ENCODE peak calls at places on chromosome 2, in five cellular contexts. D, X, B, L and V are unnamed samples.

GRCh38 chr2:210718503-210718902 is 162.1 kb downstream of the CPS1 start:
- DNase-seq in X (no peak), D (no peak), L (no peak), B (no peak), V (no peak)

GRCh38 chr2:23566236-23567142 is 181.5 kb downstream of the KLHL29 start:
- DNase-seq in B (no peak), L (no peak), X (no peak), D (no peak), V (no peak)

GRCh38 chr2:108615480-108616090 is 81.3 kb downstream of the LIMS1 start:
- DNase-seq in L (no peak), B (no peak), D (no peak), X (no peak), V (no peak)

GRCh38 chr2:232857158-232857563 is 12.9 kb upstream of the SNORC start:
- DNase-seq in B (no peak), L (no peak), X (no peak), D (no peak), V (no peak)

GRCh38 chr2:172062402-172063004 is 22.8 kb upstream of the DLX1 start:
- DNase-seq in D (no peak), L (no peak), B (no peak), X (no peak), V (no peak)

GRCh38 chr2:97011977-97012569 is 25.7 kb upstream of the FAM178B start:
- DNase-seq in D (no peak), L (no peak), X (no peak), B (no peak), V (no peak)

GRCh38 chr2:23509071-23509470 is 124.1 kb downstream of the KLHL29 start:
- DNase-seq in B (no peak), X (no peak), D (no peak), L (no peak), V (no peak)

GRCh38 chr2:95056461-95057459 is 31.3 kb downstream of the MAL start:
- DNase-seq in X (no peak), L (peak; percentile 63), B (peak; percentile 17), D (no peak), V (no peak)

GRCh38 chr2:186919272-186919671 is 70.3 kb upstream of the ZSWIM2 start:
- DNase-seq in D (no peak), X (no peak), L (no peak), B (no peak), V (no peak)

GRCh38 chr2:170917219-170917851 is 11.7 kb upstream of the GORASP2 start:
- DNase-seq in B (no peak), L (no peak), X (no peak), D (no peak), V (no peak)

GRCh38 chr2:210072922-210073509 is 70.6 kb downstream of the RPE start:
- DNase-seq in D (no peak), L (no peak), X (no peak), B (no peak), V (no peak)

GRCh38 chr2:57490746-57491145 is 555.9 kb upstream of the VRK2 start:
- DNase-seq in X (no peak), D (no peak), B (no peak), L (no peak), V (no peak)

GRCh38 chr2:139478191-139478914 is 698.2 kb upstream of the NXPH2 start:
- DNase-seq in L (no peak), D (no peak), X (no peak), B (no peak), V (no peak)

DNA sequence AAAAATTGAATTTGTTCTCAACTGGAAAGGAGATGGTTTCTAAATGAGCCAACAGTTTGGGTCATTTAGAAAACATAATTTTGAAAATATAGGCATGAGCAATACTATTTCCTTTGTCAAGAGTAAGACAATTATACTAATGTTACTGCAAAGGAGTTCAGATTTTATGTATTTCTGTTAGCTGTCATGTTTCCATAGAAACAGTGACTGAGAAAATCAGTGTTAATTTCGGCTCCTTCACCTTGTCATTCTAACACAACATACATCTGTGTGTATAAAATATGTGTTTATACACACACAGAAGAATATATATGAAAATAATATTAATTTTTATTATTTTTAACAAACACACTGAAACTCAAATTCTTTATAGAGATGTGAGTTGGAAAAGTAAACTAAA is 178.0 kb upstream of the SPHKAP start:
- DNase-seq in B (no peak), L (no peak), D (no peak), X (no peak), V (no peak)
- TF ChIP-seq POLR2AphosphoS5 in B (no peak), L (no peak), D (no peak), X (no peak), V (no peak)

GRCh38 chr2:135121016-135121657 is 69.0 kb downstream of the RAB3GAP1 start:
- DNase-seq in D (no peak), X (no peak), L (no peak), B (no peak), V (no peak)
- H3K27ac ChIP-seq in D (no peak overlapping the region), X (no peak overlapping the region), L (no peak overlapping the region), B (no peak overlapping the region), V (no peak overlapping the region)

DNA sequence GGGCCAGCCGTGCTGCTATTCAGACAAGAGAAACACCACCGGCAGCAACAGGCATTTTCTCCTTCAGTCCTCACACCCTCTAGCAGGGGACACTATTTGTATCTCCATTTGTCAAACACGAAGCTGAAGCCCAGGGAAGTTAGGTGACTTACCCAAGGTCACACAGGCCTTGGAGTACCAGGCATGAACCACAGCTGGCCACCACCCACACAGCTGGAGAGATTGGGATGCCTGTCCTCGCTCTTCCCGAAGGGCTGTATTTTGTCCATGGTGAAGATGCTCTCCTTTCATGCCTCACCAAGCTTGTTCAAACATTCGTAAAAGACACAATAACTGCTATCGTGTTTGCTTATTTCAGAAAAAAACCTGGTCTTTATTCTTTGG is 182.7 kb downstream of the INHBB start:
- DNase-seq in B (no peak), X (no peak), D (no peak), L (no peak), V (no peak)
- TF ChIP-seq POLR2AphosphoS5 in B (no peak), X (no peak), D (no peak), L (no peak), V (no peak)

GRCh38 chr2:9197916-9198315 is 8.7 kb upstream of the ASAP2 start:
- DNase-seq in D (no peak), B (no peak), X (no peak), L (no peak), V (no peak)

GRCh38 chr2:9192712-9193111 is 13.9 kb upstream of the ASAP2 start:
- DNase-seq in L (no peak), X (no peak), B (peak; percentile 8), D (no peak), V (no peak)

GRCh38 chr2:9199716-9200633 is 6.6 kb upstream of the ASAP2 start:
- DNase-seq in L (peak; percentile 9), X (no peak), B (no peak), D (no peak), V (no peak)

GRCh38 chr2:9194352-9194751 is 12.3 kb upstream of the ASAP2 start:
- DNase-seq in B (no peak), X (no peak), L (no peak), D (no peak), V (no peak)

DNA sequence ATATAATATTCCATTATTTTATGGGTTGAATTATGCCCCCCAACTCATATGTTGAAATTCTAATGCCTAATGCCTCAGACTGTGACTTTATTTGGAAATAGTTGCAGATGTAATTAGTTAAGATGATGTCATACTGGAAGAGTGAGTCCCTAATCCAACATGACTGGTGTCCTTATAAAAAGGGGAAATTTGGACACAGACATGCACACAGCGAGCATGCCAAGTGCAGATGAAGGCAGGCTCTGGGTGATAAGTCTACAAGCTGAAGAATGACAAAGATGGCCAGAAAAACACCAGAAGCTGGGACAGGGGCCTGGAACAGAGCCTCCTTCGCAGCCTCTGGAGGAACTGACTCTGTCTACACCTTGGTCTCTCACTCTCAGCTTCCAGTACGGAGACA is 10.0 kb upstream of the ASAP2 start:
- DNase-seq in D (no peak), B (no peak), X (no peak), L (peak; percentile 24), V (no peak)
- H3K27ac ChIP-seq in D (no peak overlapping the region), B (no peak overlapping the region), X (no peak overlapping the region), L (no peak overlapping the region), V (no peak overlapping the region)

GRCh38 chr2:6993230-6993640 is 76.0 kb downstream of the RNF144A start:
- DNase-seq in L (no peak), D (no peak), B (no peak), X (no peak), V (no peak)
- TF ChIP-seq POLR2AphosphoS5 in L (no peak), D (peak; percentile 47), B (no peak), X (no peak), V (no peak)